ENCODE peak calls at places on chromosomes 2 and 18, in eight cellular contexts. K, E, M, S, R, B, A and L are unnamed samples. For H3K4me1, the result is how much of the 10 kb centered on the place peaks cover.

GRCh38 chr2:176392744-176393414 is 123.6 kb downstream of the MTX2 start:
- DNase-seq in K (no peak), E (no peak), M (no peak), S (no peak), R (no peak), B (no peak), A (no peak), L (no peak)

GRCh38 chr18:53843113-53843512 is 381.4 kb downstream of the MBD2 start:
- DNase-seq in K (no peak), E (peak), M (no peak), S (no peak), R (no peak), B (no peak), A (no peak), L (no peak)

GRCh38 chr2:95327861-95328260 is 30.7 kb downstream of the KCNIP3 start:
- DNase-seq in K (no peak), E (no peak), M (no peak), S (no peak), R (no peak), B (no peak), A (no peak), L (no peak)

GRCh38 chr2:8277921-8278571 is 403.8 kb upstream of the ID2 start:
- DNase-seq in K (no peak), E (no peak), M (no peak), S (no peak), R (no peak), B (no peak), A (peak), L (no peak)

GRCh38 chr18:57538614-57539013 is 47.9 kb downstream of the FECH start:
- DNase-seq in K (no peak), E (no peak), M (no peak), S (no peak), R (no peak), B (no peak), A (no peak), L (no peak)

GRCh38 chr2:179853108-179853507 is 8.3 kb downstream of the ZNF385B start:
- DNase-seq in K (no peak), E (peak), M (no peak), S (no peak), R (no peak), B (no peak), A (no peak), L (no peak)

GRCh38 chr2:11657195-11657594 is 12.8 kb downstream of the NTSR2 start:
- DNase-seq in K (no peak), E (no peak), M (no peak), S (no peak), R (no peak), B (no peak), A (no peak), L (no peak)

GRCh38 chr2:189536830-189537229 is 43.8 kb downstream of the SLC40A1 start:
- DNase-seq in K (no peak), E (no peak), M (no peak), S (no peak), R (no peak), B (no peak), A (no peak), L (no peak)

GRCh38 chr18:34951625-34952379 is 89.4 kb upstream of the MAPRE2 start:
- DNase-seq in K (no peak), E (no peak), M (no peak), S (no peak), R (no peak), B (no peak), A (no peak), L (no peak)

GRCh38 chr2:18001671-18002070 is 123.2 kb downstream of the KCNS3 start:
- DNase-seq in K (no peak), E (no peak), M (no peak), S (no peak), R (no peak), B (no peak), A (no peak), L (no peak)

GRCh38 chr2:217941339-217941738 is 61.5 kb downstream of the TNS1 start:
- DNase-seq in K (peak), E (no peak), M (no peak), S (no peak), R (peak), B (no peak), A (no peak), L (no peak)

GRCh38 chr18:46174317-46175039 is 70.3 kb downstream of the HAUS1 start:
- DNase-seq in K (peak), E (no peak), M (peak), S (peak), R (no peak), B (peak), A (peak), L (peak)

GRCh38 chr2:236813806-236814205 is 244.2 kb downstream of the ACKR3 start:
- DNase-seq in K (no peak), E (no peak), M (no peak), S (no peak), R (no peak), B (no peak), A (no peak), L (no peak)

GRCh38 chr18:36321636-36322407 is 24.3 kb downstream of the FHOD3 start:
- DNase-seq in K (no peak), E (peak), M (no peak), S (no peak), R (no peak), B (no peak), A (no peak), L (no peak)

GRCh38 chr2:85924522-85924921 is 35.7 kb upstream of the ST3GAL5 start:
- DNase-seq in K (peak), E (peak), M (peak), S (peak), R (peak), B (peak), A (peak), L (peak)

GRCh38 chr2:134173338-134174016 is 80.4 kb upstream of the MGAT5 start:
- DNase-seq in K (no peak), E (no peak), M (peak), S (peak), R (peak), B (peak), A (no peak), L (no peak)

GRCh38 chr2:239457586-239458445 is 57.0 kb upstream of the HDAC4 start:
- DNase-seq in K (no peak), E (no peak), M (no peak), S (no peak), R (no peak), B (no peak), A (no peak), L (peak)

GRCh38 chr2:20490300-20491181 is 43.7 kb downstream of the RHOB start:
- DNase-seq in K (peak), E (no peak), M (peak), S (peak), R (no peak), B (peak), A (no peak), L (no peak)

GRCh38 chr2:162118166-162119031 is 33.6 kb downstream of the GCG start:
- DNase-seq in K (peak), E (peak), M (peak), S (peak), R (peak), B (no peak), A (no peak), L (peak)

GRCh38 chr2:163182764-163183354 is 344.3 kb upstream of the KCNH7 start:
- DNase-seq in K (no peak), E (peak), M (no peak), S (no peak), R (no peak), B (no peak), A (peak), L (no peak)

GRCh38 chr2:201707142-201707541 is 8.7 kb upstream of the MPP4 start:
- DNase-seq in K (no peak), E (no peak), M (no peak), S (no peak), R (no peak), B (no peak), A (no peak), L (no peak)

GRCh38 chr18:76350134-76351025 is 144.7 kb downstream of the ZNF516 start:
- DNase-seq in K (no peak), E (no peak), M (no peak), S (no peak), R (no peak), B (no peak), A (no peak), L (no peak)

GRCh38 chr18:65202091-65202490 is 548.7 kb upstream of the CDH7 start:
- DNase-seq in K (no peak), E (no peak), M (no peak), S (no peak), R (no peak), B (no peak), A (no peak), L (no peak)

DNA sequence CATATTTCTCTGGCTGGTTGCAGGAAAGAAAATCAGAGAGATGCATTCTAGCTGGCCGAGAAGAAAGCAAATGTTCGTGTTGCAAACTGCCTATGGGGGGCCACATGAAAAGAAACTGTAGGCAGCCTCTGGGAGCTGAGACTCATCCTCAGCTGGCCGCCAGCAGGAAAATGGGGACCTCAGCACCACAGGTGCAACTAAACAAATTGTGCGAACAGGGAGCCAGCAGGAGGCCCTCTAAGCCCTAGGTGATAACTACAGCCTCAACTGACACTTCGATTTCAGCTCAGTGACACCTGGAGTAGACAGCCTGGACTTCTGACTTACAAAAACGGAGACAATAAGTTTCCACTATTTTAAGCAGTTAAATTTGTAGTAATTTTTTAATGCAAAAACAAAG is 107.3 kb downstream of the DTNB start:
- DNase-seq in K (no peak), E (no peak), M (no peak), S (no peak), R (no peak), B (no peak), A (no peak), L (no peak)
- TF ChIP-seq CTCF in K (no peak), E (no peak), M (no peak), S (no peak), R (no peak), B (no peak), A (no peak), L (no peak)

GRCh38 chr2:147355706-147356105 is 489.1 kb upstream of the ACVR2A start:
- DNase-seq in K (no peak), E (peak), M (no peak), S (no peak), R (no peak), B (peak), A (no peak), L (no peak)

GRCh38 chr2:147351789-147352188 is 493.0 kb upstream of the ACVR2A start:
- DNase-seq in K (no peak), E (no peak), M (no peak), S (no peak), R (no peak), B (peak), A (no peak), L (no peak)

GRCh38 chr2:147352775-147353381 is 492.0 kb upstream of the ACVR2A start:
- DNase-seq in K (no peak), E (no peak), M (no peak), S (no peak), R (no peak), B (no peak), A (no peak), L (no peak)

GRCh38 chr2:147348886-147349285 is 495.9 kb upstream of the ACVR2A start:
- DNase-seq in K (no peak), E (no peak), M (no peak), S (no peak), R (no peak), B (no peak), A (no peak), L (no peak)

GRCh38 chr2:147352294-147352693 is 492.5 kb upstream of the ACVR2A start:
- DNase-seq in K (no peak), E (no peak), M (no peak), S (no peak), R (no peak), B (peak), A (peak), L (no peak)
- H3K4me1 ChIP-seq in K (under half), E (under half), M (under half), S (under half), R (under half), B (under half), A (under half), L (under half)

DNA sequence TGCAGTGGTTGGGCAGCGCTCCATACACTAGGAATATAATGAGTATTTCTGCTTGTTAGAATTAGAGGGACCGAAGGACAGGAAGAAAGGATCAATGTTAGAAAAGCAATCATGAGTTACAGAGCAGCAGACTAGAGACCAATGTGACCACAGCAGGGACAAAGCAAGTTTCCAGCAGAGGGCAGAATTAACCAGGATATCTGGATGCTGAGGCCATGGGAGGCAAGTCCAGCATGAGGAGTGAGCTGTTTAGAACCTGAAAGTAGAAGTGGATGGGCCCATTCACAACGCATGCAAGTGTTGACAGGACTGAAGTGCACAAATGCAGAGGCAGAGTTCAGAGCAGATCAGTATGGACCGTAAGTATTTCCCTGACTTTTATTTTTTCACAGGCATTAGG is 910.4 kb upstream of the GYPC start:
- DNase-seq in K (no peak), E (peak), M (no peak), S (no peak), R (peak), B (peak), A (peak), L (no peak)
- TF ChIP-seq CTCF in K (no peak), E (peak), M (no peak), S (peak), R (no peak), B (no peak), A (peak), L (peak)

DNA sequence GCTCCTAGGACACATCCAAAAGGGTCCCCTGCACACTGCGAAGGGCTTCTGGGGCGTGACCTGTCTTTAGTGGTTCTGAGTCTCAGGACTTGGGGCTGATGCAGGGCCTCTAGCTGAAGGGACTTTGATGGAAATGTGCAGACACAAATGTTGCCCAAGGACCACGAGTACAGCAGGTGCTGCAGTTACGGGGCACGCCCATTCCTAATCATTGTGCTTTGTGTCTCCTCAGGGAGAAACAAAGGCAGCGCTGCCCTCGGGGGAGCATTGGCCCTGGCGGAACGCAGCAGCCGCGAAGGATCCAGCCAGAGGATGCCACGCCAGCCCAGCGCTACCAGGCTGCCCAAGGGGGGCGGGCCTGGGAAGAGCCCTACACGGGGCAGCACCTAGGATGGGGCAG is 8.0 kb downstream of the TUBA3E start:
- DNase-seq in K (no peak), E (no peak), M (no peak), S (no peak), R (no peak), B (no peak), A (no peak), L (peak)
- H3K4me1 ChIP-seq in K (under half), E (under half), M (under half), S (under half), R (under half), B (under half), A (under half), L (under half)

GRCh38 chr2:209209943-209210342 is 213.9 kb upstream of the MAP2 start:
- DNase-seq in K (no peak), E (no peak), M (no peak), S (no peak), R (no peak), B (no peak), A (no peak), L (no peak)
- TF ChIP-seq CTCF in K (no peak), E (no peak), M (no peak), S (no peak), R (no peak), B (no peak), A (no peak), L (no peak)

DNA sequence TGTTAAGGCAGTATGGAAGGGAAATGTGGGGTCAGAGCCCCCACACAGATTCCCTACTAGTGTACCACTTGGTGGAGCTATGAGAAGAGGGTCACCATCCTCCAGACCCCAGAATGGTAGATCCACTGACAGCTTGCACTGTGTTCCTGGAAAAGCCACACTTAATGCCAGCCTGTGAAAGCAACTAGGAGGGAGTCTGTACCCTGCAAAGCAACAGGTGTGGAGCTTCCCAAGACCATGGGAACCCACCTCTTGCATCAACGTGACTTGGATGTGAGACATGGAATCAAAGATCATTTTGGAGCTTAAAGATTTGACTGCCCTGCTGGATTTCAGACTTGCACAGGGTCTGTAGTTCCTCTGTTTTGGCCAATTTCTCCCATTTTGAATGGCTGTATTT is 10.8 kb upstream of the SCN1A start:
- DNase-seq in K (no peak), E (no peak), M (no peak), S (no peak), R (no peak), B (peak), A (no peak), L (no peak)
- H3K4me1 ChIP-seq in K (under half), E (under half), M (under half), S (under half), R (under half), B (under half), A (under half), L (under half)

DNA sequence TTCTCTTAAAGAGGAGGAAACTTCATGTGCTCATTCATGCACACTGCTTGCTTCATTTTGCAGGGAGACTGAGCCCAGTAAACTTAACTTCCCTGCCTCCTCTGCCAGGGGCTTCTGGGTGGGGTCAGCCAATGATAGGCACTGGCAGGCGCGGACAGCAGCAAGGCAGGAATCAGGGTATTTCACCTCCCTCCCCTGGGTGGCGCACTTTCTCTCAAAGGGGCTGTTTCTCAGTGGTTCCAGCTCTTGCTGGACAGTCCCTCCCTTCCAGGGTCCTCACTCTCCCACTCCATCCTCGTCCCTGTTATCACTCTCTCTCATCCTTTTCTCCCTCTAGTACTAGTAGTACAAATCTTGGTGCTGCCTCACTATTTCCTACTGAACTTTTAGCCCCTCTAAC is 320.5 kb upstream of the ZNF521 start:
- DNase-seq in K (no peak), E (no peak), M (no peak), S (no peak), R (no peak), B (no peak), A (no peak), L (no peak)
- TF ChIP-seq CTCF in K (no peak), E (peak), M (no peak), S (no peak), R (no peak), B (no peak), A (peak), L (no peak)